ENCODE peak calls at places on chromosomes 13 and 19, in ten cellular contexts. One of them, this sample, is unnamed.
A peak's percentile ranks its signal among the peaks of the same experiment; 100 is the strongest.

GRCh38 chr19:8494158-8494557 is 8.3 kb downstream of the PRAM1 start:
- DNase-seq in astrocyte: no peak
- DNase-seq in upper lobe of left lung: peak; percentile 61
- DNase-seq in stimulated activated CD8-positive, alpha-beta memory T cell treated with anti-CD3 and anti-CD28 coated beads, Interleukin-12 subunit alpha, Interleukin-12 subunit beta, amount 100 ng/mL, for 4 hours: no peak
- DNase-seq in HEK293T: no peak
- DNase-seq in CD4-positive, alpha-beta memory T cell: no peak
- DNase-seq in activated T-cell treated with anti-CD3 and anti-CD28 coated beads for 1 hour: no peak
- DNase-seq in hypothalamus: no peak
- DNase-seq in body of pancreas: no peak
- DNase-seq in Caki2: no peak
- DNase-seq in this sample: no peak

GRCh38 chr19:41904118-41904870 is 21.3 kb downstream of the ARHGEF1 start:
- DNase-seq in astrocyte: no peak
- DNase-seq in upper lobe of left lung: peak; percentile 94
- DNase-seq in stimulated activated CD8-positive, alpha-beta memory T cell treated with anti-CD3 and anti-CD28 coated beads, Interleukin-12 subunit alpha, Interleukin-12 subunit beta, amount 100 ng/mL, for 4 hours: no peak
- DNase-seq in HEK293T: no peak
- DNase-seq in CD4-positive, alpha-beta memory T cell: no peak
- DNase-seq in activated T-cell treated with anti-CD3 and anti-CD28 coated beads for 1 hour: no peak
- DNase-seq in hypothalamus: no peak
- DNase-seq in body of pancreas: peak; percentile 83
- DNase-seq in Caki2: no peak
- DNase-seq in this sample: no peak

GRCh38 chr19:52935434-52935833 is 12.2 kb upstream of the ZNF888 start:
- DNase-seq in astrocyte: peak; percentile 82
- DNase-seq in upper lobe of left lung: no peak
- DNase-seq in stimulated activated CD8-positive, alpha-beta memory T cell treated with anti-CD3 and anti-CD28 coated beads, Interleukin-12 subunit alpha, Interleukin-12 subunit beta, amount 100 ng/mL, for 4 hours: no peak
- DNase-seq in HEK293T: no peak
- DNase-seq in CD4-positive, alpha-beta memory T cell: no peak
- DNase-seq in activated T-cell treated with anti-CD3 and anti-CD28 coated beads for 1 hour: no peak
- DNase-seq in hypothalamus: no peak
- DNase-seq in body of pancreas: no peak
- DNase-seq in Caki2: peak; percentile 43
- DNase-seq in this sample: no peak

GRCh38 chr19:2329162-2329505 is 650 bp downstream of the SPPL2B start:
- DNase-seq in astrocyte: no peak
- DNase-seq in upper lobe of left lung: no peak
- DNase-seq in stimulated activated CD8-positive, alpha-beta memory T cell treated with anti-CD3 and anti-CD28 coated beads, Interleukin-12 subunit alpha, Interleukin-12 subunit beta, amount 100 ng/mL, for 4 hours: no peak
- DNase-seq in HEK293T: no peak
- DNase-seq in CD4-positive, alpha-beta memory T cell: peak; percentile 27
- DNase-seq in activated T-cell treated with anti-CD3 and anti-CD28 coated beads for 1 hour: no peak
- DNase-seq in hypothalamus: no peak
- DNase-seq in body of pancreas: no peak
- DNase-seq in Caki2: no peak
- DNase-seq in this sample: no peak

GRCh38 chr19:275000-275399 is 16.2 kb downstream of the PLPP2 start:
- DNase-seq in astrocyte: no peak
- DNase-seq in upper lobe of left lung: no peak
- DNase-seq in stimulated activated CD8-positive, alpha-beta memory T cell treated with anti-CD3 and anti-CD28 coated beads, Interleukin-12 subunit alpha, Interleukin-12 subunit beta, amount 100 ng/mL, for 4 hours: no peak
- DNase-seq in HEK293T: no peak
- DNase-seq in CD4-positive, alpha-beta memory T cell: no peak
- DNase-seq in activated T-cell treated with anti-CD3 and anti-CD28 coated beads for 1 hour: no peak
- DNase-seq in hypothalamus: no peak
- DNase-seq in body of pancreas: no peak
- DNase-seq in Caki2: no peak
- DNase-seq in this sample: no peak

GRCh38 chr19:46390121-46390858 is 23.1 kb downstream of the CCDC8 start:
- DNase-seq in astrocyte: no peak
- DNase-seq in upper lobe of left lung: no peak
- DNase-seq in stimulated activated CD8-positive, alpha-beta memory T cell treated with anti-CD3 and anti-CD28 coated beads, Interleukin-12 subunit alpha, Interleukin-12 subunit beta, amount 100 ng/mL, for 4 hours: no peak
- DNase-seq in HEK293T: no peak
- DNase-seq in CD4-positive, alpha-beta memory T cell: no peak
- DNase-seq in activated T-cell treated with anti-CD3 and anti-CD28 coated beads for 1 hour: no peak
- DNase-seq in hypothalamus: no peak
- DNase-seq in body of pancreas: no peak
- DNase-seq in Caki2: no peak
- DNase-seq in this sample: no peak

GRCh38 chr19:23345838-23346237 is 49.4 kb downstream of the ZNF91 start:
- DNase-seq in astrocyte: no peak
- DNase-seq in upper lobe of left lung: no peak
- DNase-seq in stimulated activated CD8-positive, alpha-beta memory T cell treated with anti-CD3 and anti-CD28 coated beads, Interleukin-12 subunit alpha, Interleukin-12 subunit beta, amount 100 ng/mL, for 4 hours: no peak
- DNase-seq in HEK293T: peak; percentile 3
- DNase-seq in CD4-positive, alpha-beta memory T cell: no peak
- DNase-seq in activated T-cell treated with anti-CD3 and anti-CD28 coated beads for 1 hour: no peak
- DNase-seq in hypothalamus: no peak
- DNase-seq in body of pancreas: no peak
- DNase-seq in Caki2: no peak
- DNase-seq in this sample: no peak

GRCh38 chr19:8445488-8446001 is 770 bp downstream of the HNRNPM start:
- DNase-seq in astrocyte: no peak
- DNase-seq in upper lobe of left lung: peak; percentile 70
- DNase-seq in stimulated activated CD8-positive, alpha-beta memory T cell treated with anti-CD3 and anti-CD28 coated beads, Interleukin-12 subunit alpha, Interleukin-12 subunit beta, amount 100 ng/mL, for 4 hours: peak; percentile 23
- DNase-seq in HEK293T: peak; percentile 27
- DNase-seq in CD4-positive, alpha-beta memory T cell: peak; percentile 54
- DNase-seq in activated T-cell treated with anti-CD3 and anti-CD28 coated beads for 1 hour: peak; percentile 18
- DNase-seq in hypothalamus: no peak
- DNase-seq in body of pancreas: peak; percentile 56
- DNase-seq in Caki2: no peak
- DNase-seq in this sample: no peak

GRCh38 chr13:63041640-63042414 is 1626.2 kb upstream of the PCDH20 start:
- DNase-seq in astrocyte: no peak
- DNase-seq in upper lobe of left lung: no peak
- DNase-seq in stimulated activated CD8-positive, alpha-beta memory T cell treated with anti-CD3 and anti-CD28 coated beads, Interleukin-12 subunit alpha, Interleukin-12 subunit beta, amount 100 ng/mL, for 4 hours: no peak
- DNase-seq in HEK293T: no peak
- DNase-seq in CD4-positive, alpha-beta memory T cell: no peak
- DNase-seq in activated T-cell treated with anti-CD3 and anti-CD28 coated beads for 1 hour: no peak
- DNase-seq in hypothalamus: no peak
- DNase-seq in body of pancreas: no peak
- DNase-seq in Caki2: no peak
- DNase-seq in this sample: no peak

GRCh38 chr13:106916329-106916728 is 348.4 kb upstream of the ARGLU1 start:
- DNase-seq in astrocyte: no peak
- DNase-seq in upper lobe of left lung: no peak
- DNase-seq in stimulated activated CD8-positive, alpha-beta memory T cell treated with anti-CD3 and anti-CD28 coated beads, Interleukin-12 subunit alpha, Interleukin-12 subunit beta, amount 100 ng/mL, for 4 hours: no peak
- DNase-seq in HEK293T: no peak
- DNase-seq in CD4-positive, alpha-beta memory T cell: no peak
- DNase-seq in activated T-cell treated with anti-CD3 and anti-CD28 coated beads for 1 hour: no peak
- DNase-seq in hypothalamus: no peak
- DNase-seq in body of pancreas: no peak
- DNase-seq in Caki2: no peak
- DNase-seq in this sample: no peak

GRCh38 chr19:2157452-2157851 is 6.1 kb upstream of the AP3D1 start:
- DNase-seq in astrocyte: no peak
- DNase-seq in upper lobe of left lung: no peak
- DNase-seq in stimulated activated CD8-positive, alpha-beta memory T cell treated with anti-CD3 and anti-CD28 coated beads, Interleukin-12 subunit alpha, Interleukin-12 subunit beta, amount 100 ng/mL, for 4 hours: no peak
- DNase-seq in HEK293T: no peak
- DNase-seq in CD4-positive, alpha-beta memory T cell: no peak
- DNase-seq in activated T-cell treated with anti-CD3 and anti-CD28 coated beads for 1 hour: no peak
- DNase-seq in hypothalamus: no peak
- DNase-seq in body of pancreas: no peak
- DNase-seq in Caki2: no peak
- DNase-seq in this sample: no peak

GRCh38 chr19:12952488-12953455 is 4.3 kb downstream of the GADD45GIP1 start:
- DNase-seq in astrocyte: peak; percentile 80
- DNase-seq in upper lobe of left lung: no peak
- DNase-seq in stimulated activated CD8-positive, alpha-beta memory T cell treated with anti-CD3 and anti-CD28 coated beads, Interleukin-12 subunit alpha, Interleukin-12 subunit beta, amount 100 ng/mL, for 4 hours: no peak
- DNase-seq in HEK293T: no peak
- DNase-seq in CD4-positive, alpha-beta memory T cell: peak; percentile 9
- DNase-seq in activated T-cell treated with anti-CD3 and anti-CD28 coated beads for 1 hour: no peak
- DNase-seq in hypothalamus: no peak
- DNase-seq in body of pancreas: no peak
- DNase-seq in Caki2: no peak
- DNase-seq in this sample: no peak

GRCh38 chr19:44553478-44554171 is 24.1 kb upstream of the CEACAM20 start:
- DNase-seq in astrocyte: no peak
- DNase-seq in upper lobe of left lung: no peak
- DNase-seq in stimulated activated CD8-positive, alpha-beta memory T cell treated with anti-CD3 and anti-CD28 coated beads, Interleukin-12 subunit alpha, Interleukin-12 subunit beta, amount 100 ng/mL, for 4 hours: no peak
- DNase-seq in HEK293T: no peak
- DNase-seq in CD4-positive, alpha-beta memory T cell: no peak
- DNase-seq in activated T-cell treated with anti-CD3 and anti-CD28 coated beads for 1 hour: no peak
- DNase-seq in hypothalamus: no peak
- DNase-seq in body of pancreas: no peak
- DNase-seq in Caki2: peak; percentile 67
- DNase-seq in this sample: no peak

GRCh38 chr19:39832341-39833083 is 1.4 kb downstream of the DYRK1B start:
- DNase-seq in astrocyte: no peak
- DNase-seq in upper lobe of left lung: no peak
- DNase-seq in stimulated activated CD8-positive, alpha-beta memory T cell treated with anti-CD3 and anti-CD28 coated beads, Interleukin-12 subunit alpha, Interleukin-12 subunit beta, amount 100 ng/mL, for 4 hours: no peak
- DNase-seq in HEK293T: no peak
- DNase-seq in CD4-positive, alpha-beta memory T cell: no peak
- DNase-seq in activated T-cell treated with anti-CD3 and anti-CD28 coated beads for 1 hour: no peak
- DNase-seq in hypothalamus: no peak
- DNase-seq in body of pancreas: no peak
- DNase-seq in Caki2: no peak
- DNase-seq in this sample: no peak

GRCh38 chr13:91955546-91956355 is 557.3 kb downstream of the GPC5 start:
- DNase-seq in astrocyte: no peak
- DNase-seq in upper lobe of left lung: no peak
- DNase-seq in stimulated activated CD8-positive, alpha-beta memory T cell treated with anti-CD3 and anti-CD28 coated beads, Interleukin-12 subunit alpha, Interleukin-12 subunit beta, amount 100 ng/mL, for 4 hours: no peak
- DNase-seq in HEK293T: no peak
- DNase-seq in CD4-positive, alpha-beta memory T cell: peak; percentile 36
- DNase-seq in activated T-cell treated with anti-CD3 and anti-CD28 coated beads for 1 hour: no peak
- DNase-seq in hypothalamus: no peak
- DNase-seq in body of pancreas: no peak
- DNase-seq in Caki2: no peak
- DNase-seq in this sample: no peak

GRCh38 chr19:39203372-39204341 is at the start of gene SYCN:
- DNase-seq in astrocyte: no peak
- DNase-seq in upper lobe of left lung: no peak
- DNase-seq in stimulated activated CD8-positive, alpha-beta memory T cell treated with anti-CD3 and anti-CD28 coated beads, Interleukin-12 subunit alpha, Interleukin-12 subunit beta, amount 100 ng/mL, for 4 hours: no peak
- DNase-seq in HEK293T: no peak
- DNase-seq in CD4-positive, alpha-beta memory T cell: no peak
- DNase-seq in activated T-cell treated with anti-CD3 and anti-CD28 coated beads for 1 hour: no peak
- DNase-seq in hypothalamus: no peak
- DNase-seq in body of pancreas: peak; percentile 89
- DNase-seq in Caki2: no peak
- DNase-seq in this sample: no peak

GRCh38 chr13:113021811-113022210 is 52.8 kb downstream of the MCF2L start:
- DNase-seq in astrocyte: no peak
- DNase-seq in upper lobe of left lung: no peak
- DNase-seq in stimulated activated CD8-positive, alpha-beta memory T cell treated with anti-CD3 and anti-CD28 coated beads, Interleukin-12 subunit alpha, Interleukin-12 subunit beta, amount 100 ng/mL, for 4 hours: no peak
- DNase-seq in HEK293T: no peak
- DNase-seq in CD4-positive, alpha-beta memory T cell: no peak
- DNase-seq in activated T-cell treated with anti-CD3 and anti-CD28 coated beads for 1 hour: no peak
- DNase-seq in hypothalamus: no peak
- DNase-seq in body of pancreas: no peak
- DNase-seq in Caki2: no peak
- DNase-seq in this sample: no peak